ENCODE peak calls at places on chromosomes 4 and X, in four cellular contexts. One of them, this sample, is unnamed.
A peak's percentile ranks its signal among the peaks of the same experiment; 100 is the strongest.

GRCh38 chr4:102715057-102715456 is 45.7 kb downstream of the MANBA start:
- DNase-seq in IMR-90: no peak
- DNase-seq in mesenchymal stem cell: no peak
- DNase-seq in neuronal stem cell: no peak
- DNase-seq in this sample: peak; percentile 45

GRCh38 chr4:176193126-176193525 is 2.3 kb downstream of the SPATA4 start:
- DNase-seq in IMR-90: peak; percentile 65
- DNase-seq in mesenchymal stem cell: peak; percentile 34
- DNase-seq in neuronal stem cell: no peak
- DNase-seq in this sample: no peak

GRCh38 chr4:164874791-164875190 is 2.2 kb upstream of the APELA start:
- DNase-seq in neuronal stem cell: no peak
- DNase-seq in IMR-90: no peak
- DNase-seq in mesenchymal stem cell: no peak
- DNase-seq in this sample: peak; percentile 62

GRCh38 chr4:185120631-185120946 is 22.5 kb upstream of the SLC25A4 start:
- DNase-seq in mesenchymal stem cell: no peak
- DNase-seq in neuronal stem cell: no peak
- DNase-seq in IMR-90: no peak
- DNase-seq in this sample: peak; percentile 87

GRCh38 chrX:41923925-41924693 is 755 bp upstream of the CASK start:
- DNase-seq in neuronal stem cell: no peak
- DNase-seq in IMR-90: peak; percentile 26
- DNase-seq in mesenchymal stem cell: peak; percentile 64
- DNase-seq in this sample: peak; percentile 51

GRCh38 chr4:119897260-119897659 is 169.4 kb downstream of the MAD2L1 start:
- DNase-seq in mesenchymal stem cell: no peak
- DNase-seq in IMR-90: peak; percentile 15
- DNase-seq in neuronal stem cell: no peak
- DNase-seq in this sample: no peak

GRCh38 chrX:103404225-103405008 is 28.1 kb downstream of the BEX3 start:
- DNase-seq in neuronal stem cell: peak; percentile 59
- DNase-seq in IMR-90: peak; percentile 91
- DNase-seq in mesenchymal stem cell: peak; percentile 88
- DNase-seq in this sample: peak; percentile 94

GRCh38 chrX:46865281-46865680 is 28.4 kb downstream of the RP2 start:
- DNase-seq in neuronal stem cell: no peak
- DNase-seq in mesenchymal stem cell: peak; percentile 65
- DNase-seq in IMR-90: peak; percentile 77
- DNase-seq in this sample: peak; percentile 3

GRCh38 chr4:27217261-27217769 is 356.7 kb downstream of the STIM2 start:
- DNase-seq in IMR-90: peak; percentile 57
- DNase-seq in neuronal stem cell: no peak
- DNase-seq in mesenchymal stem cell: no peak
- DNase-seq in this sample: no peak

GRCh38 chr4:26762650-26763049 is 98.0 kb upstream of the STIM2 start:
- DNase-seq in IMR-90: peak; percentile 54
- DNase-seq in mesenchymal stem cell: peak; percentile 46
- DNase-seq in neuronal stem cell: no peak
- DNase-seq in this sample: peak; percentile 16

GRCh38 chr4:145755802-145756201 is 75.9 kb downstream of the C4orf51 start:
- DNase-seq in neuronal stem cell: no peak
- DNase-seq in mesenchymal stem cell: no peak
- DNase-seq in IMR-90: peak; percentile 21
- DNase-seq in this sample: no peak

GRCh38 chrX:68988865-68989264 is 160.0 kb downstream of the EFNB1 start:
- DNase-seq in IMR-90: no peak
- DNase-seq in neuronal stem cell: no peak
- DNase-seq in mesenchymal stem cell: no peak
- DNase-seq in this sample: no peak

GRCh38 chr4:153002110-153002509 is 66.0 kb downstream of the FHDC1 start:
- DNase-seq in neuronal stem cell: no peak
- DNase-seq in IMR-90: no peak
- DNase-seq in mesenchymal stem cell: no peak
- DNase-seq in this sample: no peak

DNA sequence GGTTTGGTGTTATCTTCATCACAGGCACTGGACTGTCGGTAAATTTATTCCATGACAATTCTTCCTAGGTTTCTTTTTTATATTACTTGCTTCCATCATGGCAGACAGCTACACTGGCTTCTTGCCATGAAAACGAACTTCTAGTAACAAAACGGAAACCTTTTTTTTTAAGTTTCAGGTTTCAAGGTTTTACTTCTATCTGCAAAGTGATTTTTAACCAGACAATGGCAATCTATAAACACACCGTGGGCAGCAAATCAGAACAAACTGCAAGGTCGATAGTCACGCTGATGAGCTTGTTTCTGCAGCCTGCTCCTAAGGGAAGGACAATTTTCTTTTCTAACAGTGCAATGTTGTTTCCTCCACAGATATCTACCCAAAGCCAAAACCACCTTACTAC is 29.9 kb downstream of the XG start:
- DNase-seq in neuronal stem cell: no peak
- DNase-seq in IMR-90: peak; percentile 2
- DNase-seq in mesenchymal stem cell: no peak
- DNase-seq in this sample: no peak
- H2BK15ac ChIP-seq in neuronal stem cell: no peak overlapping the region
- H2BK15ac ChIP-seq in IMR-90: no peak overlapping the region
- H2BK15ac ChIP-seq in mesenchymal stem cell: no peak overlapping the region
- H2BK15ac ChIP-seq in this sample: no peak overlapping the region

DNA sequence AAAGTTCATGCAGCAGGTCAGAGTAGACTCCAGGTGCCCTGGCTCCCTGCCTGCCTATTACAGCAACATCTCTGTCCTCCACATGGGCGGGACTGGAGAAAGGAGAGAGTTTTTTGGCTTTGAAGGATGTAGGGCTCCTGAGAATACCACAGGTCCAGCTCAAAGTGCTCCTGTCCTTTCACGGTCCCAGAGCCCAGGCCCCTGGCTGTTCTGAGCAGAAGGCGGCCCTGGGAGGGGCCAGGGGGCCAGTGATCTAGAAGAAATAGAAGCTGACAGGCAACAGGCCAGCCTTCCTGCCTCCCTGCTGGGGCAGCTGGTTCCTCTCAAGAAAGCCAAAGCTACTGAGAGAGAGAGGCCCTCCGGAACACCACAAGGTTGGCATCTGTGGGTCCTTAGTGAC is 929 bp upstream of the IQSEC2 start:
- DNase-seq in IMR-90: no peak
- DNase-seq in mesenchymal stem cell: no peak
- DNase-seq in neuronal stem cell: no peak
- DNase-seq in this sample: no peak
- H3K27ac ChIP-seq in IMR-90: no peak overlapping the region
- H3K27ac ChIP-seq in mesenchymal stem cell: peak overlapping the region; percentile 61
- H3K27ac ChIP-seq in neuronal stem cell: no peak overlapping the region
- H3K27ac ChIP-seq in this sample: no peak overlapping the region

GRCh38 chr4:2816401-2816954 is 23.6 kb downstream of the SH3BP2 start:
- DNase-seq in IMR-90: no peak
- DNase-seq in mesenchymal stem cell: no peak
- DNase-seq in neuronal stem cell: no peak
- DNase-seq in this sample: no peak

GRCh38 chr4:2819244-2820215 is 24.1 kb upstream of the ADD1 start:
- DNase-seq in mesenchymal stem cell: no peak
- DNase-seq in IMR-90: no peak
- DNase-seq in neuronal stem cell: no peak
- DNase-seq in this sample: no peak

GRCh38 chr4:2817701-2818350 is 24.9 kb downstream of the SH3BP2 start:
- DNase-seq in mesenchymal stem cell: no peak
- DNase-seq in IMR-90: no peak
- DNase-seq in neuronal stem cell: no peak
- DNase-seq in this sample: peak; percentile 56

GRCh38 chr4:2818351-2818939 is 25.2 kb upstream of the ADD1 start:
- DNase-seq in neuronal stem cell: no peak
- DNase-seq in IMR-90: no peak
- DNase-seq in mesenchymal stem cell: no peak
- DNase-seq in this sample: peak; percentile 35

GRCh38 chr4:2817136-2817535 is 24.3 kb downstream of the SH3BP2 start:
- DNase-seq in neuronal stem cell: no peak
- DNase-seq in mesenchymal stem cell: no peak
- DNase-seq in IMR-90: no peak
- DNase-seq in this sample: no peak
- H2BK15ac ChIP-seq in neuronal stem cell: peak overlapping the region; percentile 96
- H2BK15ac ChIP-seq in mesenchymal stem cell: no peak overlapping the region
- H2BK15ac ChIP-seq in IMR-90: no peak overlapping the region
- H2BK15ac ChIP-seq in this sample: no peak overlapping the region

DNA sequence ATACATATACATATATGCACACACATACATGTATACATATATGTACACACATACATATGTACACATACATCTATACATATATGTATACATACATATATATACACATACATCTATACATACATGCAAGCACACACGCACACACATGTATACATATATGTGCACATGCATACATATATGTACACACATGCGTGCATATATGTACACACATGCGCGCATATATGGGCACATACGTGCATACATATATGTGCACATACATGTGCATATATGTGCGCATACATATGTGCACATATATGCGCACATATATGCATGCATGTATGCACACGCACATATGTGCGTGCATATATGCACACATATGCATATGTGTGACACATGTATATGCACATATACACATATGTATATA is 7.3 kb upstream of the MPC1L start:
- DNase-seq in mesenchymal stem cell: no peak
- DNase-seq in neuronal stem cell: no peak
- DNase-seq in IMR-90: no peak
- DNase-seq in this sample: no peak
- H3K27ac ChIP-seq in mesenchymal stem cell: no peak overlapping the region
- H3K27ac ChIP-seq in neuronal stem cell: no peak overlapping the region
- H3K27ac ChIP-seq in IMR-90: no peak overlapping the region
- H3K27ac ChIP-seq in this sample: no peak overlapping the region

GRCh38 chr4:10492486-10492885 is 35.3 kb upstream of the ZNF518B start:
- DNase-seq in mesenchymal stem cell: no peak
- DNase-seq in IMR-90: no peak
- DNase-seq in neuronal stem cell: no peak
- DNase-seq in this sample: no peak
- H2BK15ac ChIP-seq in mesenchymal stem cell: no peak overlapping the region
- H2BK15ac ChIP-seq in IMR-90: no peak overlapping the region
- H2BK15ac ChIP-seq in neuronal stem cell: no peak overlapping the region
- H2BK15ac ChIP-seq in this sample: no peak overlapping the region

GRCh38 chr4:47525154-47525819 is 40.2 kb downstream of the ATP10D start:
- DNase-seq in IMR-90: peak; percentile 97
- DNase-seq in mesenchymal stem cell: peak; percentile 94
- DNase-seq in neuronal stem cell: no peak
- DNase-seq in this sample: peak; percentile 22
- H3K27ac ChIP-seq in IMR-90: peak overlapping the region; percentile 97
- H3K27ac ChIP-seq in mesenchymal stem cell: peak overlapping the region; percentile 87
- H3K27ac ChIP-seq in neuronal stem cell: no peak overlapping the region
- H3K27ac ChIP-seq in this sample: no peak overlapping the region